ENCODE peak calls at places on chromosomes 2 and 18, in four cellular contexts. H, R, Q and A are unnamed samples.

GRCh38 chr18:71075147-71075546 is 786.3 kb downstream of the SOCS6 start:
- DNase-seq in H (no peak), Q (no peak), R (no peak), A (no peak)

GRCh38 chr2:31967790-31968189 is 43.0 kb downstream of the MEMO1 start:
- DNase-seq in Q (no peak), R (no peak), H (no peak), A (no peak)

GRCh38 chr2:234670052-234670451 is 173.2 kb upstream of the ARL4C start:
- DNase-seq in H (no peak), Q (no peak), R (no peak), A (no peak)

GRCh38 chr2:48312126-48312525 is 217.8 kb upstream of the STON1 start:
- DNase-seq in H (peak; percentile 25), Q (no peak), R (no peak), A (no peak)

GRCh38 chr2:17533546-17533945 is 7.0 kb upstream of the VSNL1 start:
- DNase-seq in H (no peak), Q (no peak), R (no peak), A (no peak)

GRCh38 chr2:205892141-205893064 is 193.6 kb downstream of the INO80D start:
- DNase-seq in Q (no peak), H (peak; percentile 58), R (no peak), A (no peak)

GRCh38 chr2:119453972-119454593 is 22.4 kb downstream of the TMEM37 start:
- DNase-seq in H (no peak), R (no peak), Q (no peak), A (no peak)

GRCh38 chr2:3488768-3489448 is 30.4 kb downstream of the ADI1 start:
- DNase-seq in Q (no peak), H (no peak), R (no peak), A (no peak)

GRCh38 chr2:26934985-26935384 is 35.5 kb upstream of the MAPRE3 start:
- DNase-seq in Q (no peak), H (no peak), R (no peak), A (no peak)

GRCh38 chr2:227655454-227655853 is 11.2 kb upstream of the SCYGR5 start:
- DNase-seq in R (no peak), Q (peak; percentile 5), H (peak; percentile 87), A (no peak)
- TF ChIP-seq CREM in R (no peak), Q (no peak), H (peak; percentile 12), A (no peak)

DNA sequence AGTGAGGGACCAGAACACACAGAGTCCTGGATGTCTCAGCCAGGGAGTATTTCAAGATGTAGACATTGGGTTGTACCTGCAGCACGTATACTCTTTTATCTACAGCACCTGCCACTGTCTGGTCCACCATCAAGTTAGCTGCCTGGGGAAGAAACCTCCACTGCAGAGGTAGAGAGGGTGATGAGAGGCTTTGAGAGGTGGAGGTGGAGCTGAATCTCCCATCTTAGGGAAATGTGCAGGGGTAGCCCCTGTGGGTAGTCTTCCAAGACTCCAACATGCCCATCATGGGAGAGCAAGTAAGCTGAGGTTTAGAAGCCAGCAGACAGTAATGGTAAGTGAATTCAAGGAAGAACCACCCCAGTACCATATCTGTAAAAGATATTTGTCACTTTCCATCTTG is 93.3 kb upstream of the CELF4 start:
- DNase-seq in H (no peak), R (no peak), Q (no peak), A (no peak)
- TF ChIP-seq CREM in H (no peak), R (no peak), Q (no peak), A (no peak)

GRCh38 chr18:9973461-9973860 is 59.6 kb downstream of the VAPA start:
- DNase-seq in Q (no peak), R (no peak), H (no peak), A (no peak)
- TF ChIP-seq CREM in Q (no peak), R (no peak), H (no peak), A (no peak)

GRCh38 chr18:12906773-12907172 is 22.7 kb upstream of the PTPN2 start:
- DNase-seq in R (no peak), H (peak; percentile 17), Q (no peak), A (no peak)

GRCh38 chr18:12907258-12907925 is 23.4 kb upstream of the PTPN2 start:
- DNase-seq in Q (peak; percentile 26), R (no peak), H (no peak), A (no peak)

GRCh38 chr18:12908706-12909105 is 24.7 kb upstream of the PTPN2 start:
- DNase-seq in Q (no peak), R (no peak), H (no peak), A (no peak)

GRCh38 chr18:12911928-12912703 is 28.1 kb upstream of the PTPN2 start:
- DNase-seq in Q (no peak), R (no peak), H (no peak), A (peak; percentile 37)

GRCh38 chr18:12911025-12911927 is 27.2 kb upstream of the PTPN2 start:
- DNase-seq in R (no peak), H (no peak), Q (no peak), A (peak; percentile 63)
- TF ChIP-seq CREM in R (no peak), H (no peak), Q (no peak), A (no peak)

DNA sequence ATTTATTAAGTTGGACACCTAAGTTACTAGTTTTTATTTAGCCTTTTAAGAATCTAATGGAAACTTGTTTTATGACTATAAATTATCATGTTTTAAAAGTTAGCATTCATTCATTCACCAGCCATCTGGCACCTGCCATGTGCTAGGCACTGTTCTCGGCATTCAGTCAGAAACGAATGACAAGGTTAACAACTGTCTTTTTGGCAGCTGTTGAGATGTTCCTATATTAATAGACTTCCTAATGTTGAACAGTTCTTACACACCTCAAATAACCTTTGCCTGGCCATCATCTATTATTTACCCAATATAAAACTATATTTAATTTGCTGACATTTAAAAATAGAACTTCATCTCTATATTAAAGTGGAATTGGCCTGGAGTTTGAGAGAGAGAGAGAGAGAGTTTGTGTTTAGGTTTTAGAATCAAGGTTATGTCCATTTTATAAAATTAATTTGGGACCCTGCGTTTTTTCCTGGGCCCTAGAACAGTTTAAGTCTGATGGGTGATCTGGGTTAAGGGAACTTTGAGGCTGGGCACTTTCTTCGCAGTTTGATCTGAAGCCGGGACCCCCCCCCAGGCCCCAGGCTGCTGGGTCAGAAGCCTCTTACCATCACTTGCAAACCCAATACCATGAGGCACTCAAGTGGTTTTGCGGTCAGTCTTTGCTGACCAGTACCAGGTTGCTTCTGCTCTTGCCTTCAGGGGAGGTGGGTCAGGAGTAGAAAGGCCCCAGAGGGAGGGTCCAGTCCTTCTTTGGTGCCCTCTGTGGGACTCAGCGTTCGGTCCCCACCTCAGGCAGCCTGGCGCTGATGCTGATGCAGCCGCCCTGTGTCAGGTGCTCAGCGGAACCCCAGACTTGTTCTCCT is 48.3 kb upstream of the ASB1 start:
- DNase-seq in H (no peak), Q (no peak), R (no peak), A (no peak)
- TF ChIP-seq CREM in H (no peak), Q (no peak), R (no peak), A (no peak)